ENCODE peak calls at places on chromosomes 4 and X, in nine cellular contexts. One of them, this sample, is unnamed.

GRCh38 chr4:64503945-64504675 is 94.9 kb upstream of the TECRL start:
- DNase-seq in K562: no peak
- DNase-seq in suprapubic skin: no peak
- DNase-seq in stomach: no peak
- DNase-seq in prostate gland: no peak
- DNase-seq in HepG2: no peak
- DNase-seq in HCT116: no peak
- DNase-seq in sigmoid colon: no peak
- DNase-seq in transverse colon: no peak
- DNase-seq in this sample: no peak

GRCh38 chr4:151169223-151169622 is 69.8 kb downstream of the RPS3A start:
- DNase-seq in K562: no peak
- DNase-seq in suprapubic skin: peak; percentile 79
- DNase-seq in HepG2: no peak
- DNase-seq in prostate gland: no peak
- DNase-seq in transverse colon: peak; percentile 62
- DNase-seq in stomach: peak; percentile 31
- DNase-seq in sigmoid colon: peak; percentile 95
- DNase-seq in HCT116: no peak
- DNase-seq in this sample: no peak

GRCh38 chr4:90357117-90357710 is 230.0 kb downstream of the CCSER1 start:
- DNase-seq in stomach: no peak
- DNase-seq in K562: peak; percentile 28
- DNase-seq in HepG2: peak; percentile 45
- DNase-seq in HCT116: peak; percentile 74
- DNase-seq in prostate gland: no peak
- DNase-seq in transverse colon: no peak
- DNase-seq in suprapubic skin: no peak
- DNase-seq in sigmoid colon: no peak
- DNase-seq in this sample: no peak

GRCh38 chrX:65668362-65669310 is 1.2 kb downstream of the MSN start:
- DNase-seq in sigmoid colon: peak; percentile 90
- DNase-seq in prostate gland: peak; percentile 24
- DNase-seq in HepG2: no peak
- DNase-seq in transverse colon: peak; percentile 61
- DNase-seq in K562: peak; percentile 85
- DNase-seq in suprapubic skin: peak; percentile 80
- DNase-seq in HCT116: peak; percentile 29
- DNase-seq in stomach: peak; percentile 30
- DNase-seq in this sample: no peak

GRCh38 chr4:112523764-112524505 is 8.0 kb upstream of the NEUROG2 start:
- DNase-seq in HCT116: peak; percentile 73
- DNase-seq in transverse colon: peak; percentile 76
- DNase-seq in HepG2: peak; percentile 66
- DNase-seq in prostate gland: no peak
- DNase-seq in stomach: peak; percentile 60
- DNase-seq in K562: peak; percentile 80
- DNase-seq in suprapubic skin: no peak
- DNase-seq in sigmoid colon: no peak
- DNase-seq in this sample: no peak

GRCh38 chrX:24241822-24242648 is 71.8 kb downstream of the SUPT20HL2 start:
- DNase-seq in prostate gland: no peak
- DNase-seq in stomach: no peak
- DNase-seq in HepG2: peak; percentile 31
- DNase-seq in transverse colon: no peak
- DNase-seq in K562: peak; percentile 51
- DNase-seq in HCT116: no peak
- DNase-seq in suprapubic skin: no peak
- DNase-seq in sigmoid colon: no peak
- DNase-seq in this sample: no peak

GRCh38 chrX:49310371-49310770 is 6.9 kb downstream of the GAGE10 start:
- DNase-seq in HepG2: no peak
- DNase-seq in prostate gland: no peak
- DNase-seq in suprapubic skin: no peak
- DNase-seq in K562: no peak
- DNase-seq in stomach: no peak
- DNase-seq in transverse colon: no peak
- DNase-seq in sigmoid colon: no peak
- DNase-seq in HCT116: no peak
- DNase-seq in this sample: no peak

GRCh38 chr4:102535398-102536082 is 34.4 kb downstream of the NFKB1 start:
- DNase-seq in prostate gland: no peak
- DNase-seq in HepG2: no peak
- DNase-seq in transverse colon: no peak
- DNase-seq in sigmoid colon: no peak
- DNase-seq in HCT116: no peak
- DNase-seq in stomach: no peak
- DNase-seq in K562: no peak
- DNase-seq in suprapubic skin: no peak
- DNase-seq in this sample: no peak

GRCh38 chrX:40098264-40099045 is 697 bp upstream of the BCOR start:
- DNase-seq in sigmoid colon: no peak
- DNase-seq in stomach: no peak
- DNase-seq in transverse colon: peak; percentile 58
- DNase-seq in HCT116: no peak
- DNase-seq in K562: peak; percentile 77
- DNase-seq in suprapubic skin: no peak
- DNase-seq in prostate gland: peak; percentile 31
- DNase-seq in HepG2: no peak
- DNase-seq in this sample: peak; percentile 39

GRCh38 chr4:26080876-26081628 is 167.0 kb downstream of the SMIM20 start:
- DNase-seq in prostate gland: no peak
- DNase-seq in stomach: no peak
- DNase-seq in HepG2: no peak
- DNase-seq in sigmoid colon: no peak
- DNase-seq in transverse colon: no peak
- DNase-seq in suprapubic skin: no peak
- DNase-seq in K562: no peak
- DNase-seq in HCT116: no peak
- DNase-seq in this sample: no peak

GRCh38 chrX:68511255-68511654 is 12.4 kb downstream of the YIPF6 start:
- DNase-seq in HCT116: no peak
- DNase-seq in prostate gland: peak; percentile 6
- DNase-seq in transverse colon: peak; percentile 18
- DNase-seq in stomach: no peak
- DNase-seq in sigmoid colon: no peak
- DNase-seq in K562: peak; percentile 61
- DNase-seq in HepG2: peak; percentile 30
- DNase-seq in suprapubic skin: no peak
- DNase-seq in this sample: no peak

GRCh38 chrX:84046403-84046984 is 141.5 kb downstream of the RPS6KA6 start:
- DNase-seq in sigmoid colon: no peak
- DNase-seq in suprapubic skin: no peak
- DNase-seq in HepG2: peak; percentile 0
- DNase-seq in prostate gland: no peak
- DNase-seq in HCT116: no peak
- DNase-seq in K562: peak; percentile 25
- DNase-seq in stomach: peak; percentile 31
- DNase-seq in transverse colon: no peak
- DNase-seq in this sample: no peak

GRCh38 chr4:8393593-8394038 is 46.9 kb downstream of the ACOX3 start:
- DNase-seq in HCT116: no peak
- DNase-seq in prostate gland: peak; percentile 37
- DNase-seq in K562: no peak
- DNase-seq in suprapubic skin: no peak
- DNase-seq in transverse colon: peak; percentile 53
- DNase-seq in HepG2: no peak
- DNase-seq in stomach: no peak
- DNase-seq in sigmoid colon: peak; percentile 91
- DNase-seq in this sample: no peak
- TF ChIP-seq POLR2AphosphoS5 in HCT116: no peak
- TF ChIP-seq POLR2AphosphoS5 in prostate gland: peak; percentile 56
- TF ChIP-seq POLR2AphosphoS5 in K562: no peak
- TF ChIP-seq POLR2AphosphoS5 in suprapubic skin: no peak
- TF ChIP-seq POLR2AphosphoS5 in transverse colon: peak; percentile 36
- TF ChIP-seq POLR2AphosphoS5 in HepG2: no peak
- TF ChIP-seq POLR2AphosphoS5 in stomach: no peak
- TF ChIP-seq POLR2AphosphoS5 in sigmoid colon: peak; percentile 68
- TF ChIP-seq POLR2AphosphoS5 in this sample: no peak

GRCh38 chr4:177451108-177451500 is 8.9 kb upstream of the AGA start:
- DNase-seq in stomach: no peak
- DNase-seq in HepG2: no peak
- DNase-seq in suprapubic skin: no peak
- DNase-seq in prostate gland: no peak
- DNase-seq in HCT116: no peak
- DNase-seq in sigmoid colon: no peak
- DNase-seq in transverse colon: no peak
- DNase-seq in K562: no peak
- DNase-seq in this sample: no peak
- TF ChIP-seq POLR2A in stomach: no peak
- TF ChIP-seq POLR2A in HepG2: no peak
- TF ChIP-seq POLR2A in suprapubic skin: no peak
- TF ChIP-seq POLR2A in prostate gland: no peak
- TF ChIP-seq POLR2A in HCT116: no peak
- TF ChIP-seq POLR2A in sigmoid colon: no peak
- TF ChIP-seq POLR2A in transverse colon: no peak
- TF ChIP-seq POLR2A in K562: no peak
- TF ChIP-seq POLR2A in this sample: no peak

DNA sequence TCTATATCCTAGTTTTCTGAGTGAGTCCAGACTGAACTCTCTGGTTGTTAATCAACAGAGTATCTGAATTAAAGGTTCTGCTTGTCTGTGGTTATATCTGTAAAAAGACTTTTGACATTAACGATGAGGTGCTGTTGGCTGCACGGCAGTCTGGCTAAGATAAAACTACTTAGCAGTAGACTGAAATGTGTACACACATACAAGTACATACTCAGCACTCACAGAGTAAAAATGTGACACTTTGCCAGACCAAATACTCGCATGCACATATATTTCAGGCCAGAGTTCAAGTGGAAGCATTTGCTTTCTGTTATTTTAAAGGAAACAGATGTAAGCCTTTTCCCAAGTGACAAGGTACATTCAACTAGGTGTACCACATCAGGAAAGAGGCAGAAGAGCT is 80.5 kb downstream of the PRDM5 start:
- DNase-seq in stomach: no peak
- DNase-seq in HCT116: no peak
- DNase-seq in transverse colon: no peak
- DNase-seq in K562: no peak
- DNase-seq in HepG2: no peak
- DNase-seq in sigmoid colon: no peak
- DNase-seq in prostate gland: no peak
- DNase-seq in suprapubic skin: no peak
- DNase-seq in this sample: no peak
- TF ChIP-seq POLR2AphosphoS5 in stomach: no peak
- TF ChIP-seq POLR2AphosphoS5 in HCT116: no peak
- TF ChIP-seq POLR2AphosphoS5 in transverse colon: no peak
- TF ChIP-seq POLR2AphosphoS5 in K562: no peak
- TF ChIP-seq POLR2AphosphoS5 in HepG2: no peak
- TF ChIP-seq POLR2AphosphoS5 in sigmoid colon: no peak
- TF ChIP-seq POLR2AphosphoS5 in prostate gland: no peak
- TF ChIP-seq POLR2AphosphoS5 in suprapubic skin: no peak
- TF ChIP-seq POLR2AphosphoS5 in this sample: no peak

DNA sequence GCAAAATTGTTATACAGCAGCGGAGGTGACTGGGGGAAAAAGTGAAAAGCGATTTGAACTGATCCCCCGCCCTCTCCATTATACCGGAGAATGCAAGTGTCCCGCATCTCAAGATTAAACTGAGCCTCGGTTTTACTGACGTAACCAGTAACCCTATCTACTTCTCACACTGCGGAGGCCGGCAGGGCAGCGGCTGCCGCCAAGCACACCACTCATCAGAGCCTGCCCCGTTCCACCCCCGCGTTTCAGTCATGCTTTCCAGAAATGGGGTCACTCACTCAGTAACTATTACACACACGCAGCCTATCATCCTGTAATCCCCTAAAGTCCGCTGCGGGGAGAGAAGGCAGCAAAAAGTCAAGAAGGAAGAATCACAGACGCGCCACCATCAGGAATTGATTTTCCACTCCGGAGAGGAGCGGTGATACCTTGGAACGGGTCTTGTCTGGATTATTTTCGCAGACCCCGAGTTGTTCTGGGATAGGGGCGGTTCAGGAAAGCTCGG is 1.4 kb downstream of the RPS6KA3 start:
- DNase-seq in K562: peak; percentile 89
- DNase-seq in prostate gland: peak; percentile 43
- DNase-seq in HepG2: peak; percentile 31
- DNase-seq in suprapubic skin: peak; percentile 78
- DNase-seq in sigmoid colon: peak; percentile 83
- DNase-seq in stomach: peak; percentile 48
- DNase-seq in transverse colon: peak; percentile 62
- DNase-seq in HCT116: peak; percentile 41
- DNase-seq in this sample: peak; percentile 5
- TF ChIP-seq POLR2A in K562: peak; percentile 74
- TF ChIP-seq POLR2A in prostate gland: peak; percentile 47
- TF ChIP-seq POLR2A in HepG2: peak; percentile 36
- TF ChIP-seq POLR2A in suprapubic skin: no peak
- TF ChIP-seq POLR2A in sigmoid colon: peak; percentile 37
- TF ChIP-seq POLR2A in stomach: no peak
- TF ChIP-seq POLR2A in transverse colon: peak; percentile 81
- TF ChIP-seq POLR2A in HCT116: no peak
- TF ChIP-seq POLR2A in this sample: peak; percentile 61

GRCh38 chr4:76589872-76590846 is 155.1 kb downstream of the SHROOM3 start:
- DNase-seq in suprapubic skin: no peak
- DNase-seq in HCT116: peak; percentile 39
- DNase-seq in HepG2: peak; percentile 52
- DNase-seq in transverse colon: peak; percentile 51
- DNase-seq in sigmoid colon: no peak
- DNase-seq in K562: no peak
- DNase-seq in prostate gland: no peak
- DNase-seq in stomach: peak; percentile 74
- DNase-seq in this sample: no peak
- TF ChIP-seq POLR2AphosphoS5 in suprapubic skin: no peak
- TF ChIP-seq POLR2AphosphoS5 in HCT116: no peak
- TF ChIP-seq POLR2AphosphoS5 in HepG2: no peak
- TF ChIP-seq POLR2AphosphoS5 in transverse colon: no peak
- TF ChIP-seq POLR2AphosphoS5 in sigmoid colon: no peak
- TF ChIP-seq POLR2AphosphoS5 in K562: no peak
- TF ChIP-seq POLR2AphosphoS5 in prostate gland: no peak
- TF ChIP-seq POLR2AphosphoS5 in stomach: no peak
- TF ChIP-seq POLR2AphosphoS5 in this sample: no peak

GRCh38 chr4:173527103-173527876 is 2.7 kb downstream of the HAND2 start:
- DNase-seq in transverse colon: no peak
- DNase-seq in K562: peak; percentile 36
- DNase-seq in HCT116: no peak
- DNase-seq in stomach: no peak
- DNase-seq in HepG2: no peak
- DNase-seq in sigmoid colon: peak; percentile 76
- DNase-seq in prostate gland: no peak
- DNase-seq in suprapubic skin: no peak
- DNase-seq in this sample: no peak

GRCh38 chr4:173528378-173529321 is 1.4 kb downstream of the HAND2 start:
- DNase-seq in suprapubic skin: no peak
- DNase-seq in K562: peak; percentile 44
- DNase-seq in sigmoid colon: peak; percentile 77
- DNase-seq in stomach: no peak
- DNase-seq in HCT116: no peak
- DNase-seq in HepG2: no peak
- DNase-seq in prostate gland: no peak
- DNase-seq in transverse colon: no peak
- DNase-seq in this sample: no peak

GRCh38 chr4:173530326-173531062 is 465 bp upstream of the HAND2 start:
- DNase-seq in prostate gland: no peak
- DNase-seq in HCT116: no peak
- DNase-seq in HepG2: no peak
- DNase-seq in stomach: no peak
- DNase-seq in suprapubic skin: no peak
- DNase-seq in sigmoid colon: peak; percentile 70
- DNase-seq in transverse colon: no peak
- DNase-seq in K562: no peak
- DNase-seq in this sample: no peak

GRCh38 chr4:173531085-173531965 is 1.3 kb upstream of the HAND2 start:
- DNase-seq in HepG2: no peak
- DNase-seq in HCT116: no peak
- DNase-seq in suprapubic skin: no peak
- DNase-seq in stomach: no peak
- DNase-seq in sigmoid colon: peak; percentile 92
- DNase-seq in transverse colon: peak; percentile 14
- DNase-seq in prostate gland: no peak
- DNase-seq in K562: no peak
- DNase-seq in this sample: no peak

GRCh38 chr4:173529505-173530325 is at the start of gene HAND2:
- DNase-seq in stomach: no peak
- DNase-seq in suprapubic skin: peak; percentile 76
- DNase-seq in sigmoid colon: peak; percentile 97
- DNase-seq in prostate gland: no peak
- DNase-seq in transverse colon: peak; percentile 64
- DNase-seq in K562: peak; percentile 71
- DNase-seq in HCT116: no peak
- DNase-seq in HepG2: no peak
- DNase-seq in this sample: no peak
- TF ChIP-seq POLR2A in stomach: no peak
- TF ChIP-seq POLR2A in suprapubic skin: no peak
- TF ChIP-seq POLR2A in sigmoid colon: peak; percentile 99
- TF ChIP-seq POLR2A in prostate gland: no peak
- TF ChIP-seq POLR2A in transverse colon: peak; percentile 59
- TF ChIP-seq POLR2A in K562: peak; percentile 60
- TF ChIP-seq POLR2A in HCT116: no peak
- TF ChIP-seq POLR2A in HepG2: no peak
- TF ChIP-seq POLR2A in this sample: no peak